ENCODE peak calls at places on chromosomes 6 and 20, in seven cellular contexts. One of them, this sample, is unnamed. For H3K4me1, the result is how much of the 10 kb centered on the place peaks cover.

GRCh38 chr6:148509789-148510581 is 167.3 kb downstream of the SASH1 start:
- DNase-seq in HCT116: no peak
- DNase-seq in GM12878: no peak
- DNase-seq in HepG2: no peak
- DNase-seq in SK-N-SH: no peak
- DNase-seq in H1: no peak
- DNase-seq in K562: no peak
- DNase-seq in this sample: no peak

GRCh38 chr20:17796096-17796563 is 96.4 kb downstream of the BANF2 start:
- DNase-seq in HCT116: no peak
- DNase-seq in H1: no peak
- DNase-seq in HepG2: peak
- DNase-seq in SK-N-SH: no peak
- DNase-seq in GM12878: no peak
- DNase-seq in K562: no peak
- DNase-seq in this sample: no peak

GRCh38 chr6:143695106-143696059 is 17.6 kb downstream of the PHACTR2 start:
- DNase-seq in K562: no peak
- DNase-seq in GM12878: no peak
- DNase-seq in HCT116: no peak
- DNase-seq in HepG2: no peak
- DNase-seq in H1: no peak
- DNase-seq in SK-N-SH: peak
- DNase-seq in this sample: no peak

GRCh38 chr6:80438728-80439127 is 332.3 kb downstream of the BCKDHB start:
- DNase-seq in SK-N-SH: no peak
- DNase-seq in H1: no peak
- DNase-seq in GM12878: no peak
- DNase-seq in K562: no peak
- DNase-seq in HCT116: peak
- DNase-seq in HepG2: no peak
- DNase-seq in this sample: no peak

GRCh38 chr20:12237772-12238171 is 320.1 kb downstream of the BTBD3 start:
- DNase-seq in GM12878: no peak
- DNase-seq in HCT116: no peak
- DNase-seq in K562: no peak
- DNase-seq in HepG2: no peak
- DNase-seq in SK-N-SH: no peak
- DNase-seq in H1: no peak
- DNase-seq in this sample: no peak

GRCh38 chr6:34027445-34027936 is 118.4 kb downstream of the GRM4 start:
- DNase-seq in SK-N-SH: peak
- DNase-seq in H1: peak
- DNase-seq in HCT116: peak
- DNase-seq in K562: peak
- DNase-seq in GM12878: no peak
- DNase-seq in HepG2: peak
- DNase-seq in this sample: no peak

GRCh38 chr20:61742097-61742805 is 323.4 kb downstream of the TAF4 start:
- DNase-seq in HCT116: no peak
- DNase-seq in H1: no peak
- DNase-seq in HepG2: no peak
- DNase-seq in GM12878: no peak
- DNase-seq in K562: no peak
- DNase-seq in SK-N-SH: no peak
- DNase-seq in this sample: no peak

GRCh38 chr6:31037692-31038091 is 27.4 kb downstream of the MUC22 start:
- DNase-seq in HepG2: no peak
- DNase-seq in K562: no peak
- DNase-seq in SK-N-SH: no peak
- DNase-seq in GM12878: no peak
- DNase-seq in H1: no peak
- DNase-seq in HCT116: no peak
- DNase-seq in this sample: no peak

GRCh38 chr6:134750669-134751068 is 199.2 kb downstream of the ALDH8A1 start:
- DNase-seq in K562: no peak
- DNase-seq in HepG2: no peak
- DNase-seq in GM12878: no peak
- DNase-seq in HCT116: no peak
- DNase-seq in SK-N-SH: no peak
- DNase-seq in H1: no peak
- DNase-seq in this sample: no peak

GRCh38 chr6:28944412-28945006 is 20.7 kb upstream of the TRIM27 start:
- DNase-seq in SK-N-SH: peak
- DNase-seq in GM12878: peak
- DNase-seq in HepG2: peak
- DNase-seq in K562: no peak
- DNase-seq in H1: peak
- DNase-seq in HCT116: no peak
- DNase-seq in this sample: peak

GRCh38 chr6:39128832-39129231 is 13.8 kb upstream of the SAYSD1 start:
- DNase-seq in K562: no peak
- DNase-seq in HCT116: no peak
- DNase-seq in SK-N-SH: no peak
- DNase-seq in HepG2: no peak
- DNase-seq in H1: no peak
- DNase-seq in GM12878: no peak
- DNase-seq in this sample: no peak

GRCh38 chr6:159042003-159042823 is 2.6 kb downstream of the TAGAP start:
- DNase-seq in HCT116: peak
- DNase-seq in K562: peak
- DNase-seq in HepG2: peak
- DNase-seq in GM12878: peak
- DNase-seq in H1: peak
- DNase-seq in SK-N-SH: peak
- DNase-seq in this sample: peak

GRCh38 chr6:161169690-161170089 is 104.2 kb downstream of the AGPAT4 start:
- DNase-seq in HCT116: no peak
- DNase-seq in SK-N-SH: peak
- DNase-seq in H1: no peak
- DNase-seq in GM12878: no peak
- DNase-seq in K562: peak
- DNase-seq in HepG2: no peak
- DNase-seq in this sample: no peak

GRCh38 chr20:46644160-46644559 is 7.1 kb downstream of the SLC13A3 start:
- DNase-seq in H1: no peak
- DNase-seq in GM12878: no peak
- DNase-seq in HCT116: no peak
- DNase-seq in K562: no peak
- DNase-seq in HepG2: no peak
- DNase-seq in SK-N-SH: no peak
- DNase-seq in this sample: no peak

GRCh38 chr6:12636336-12636735 is 80.2 kb upstream of the PHACTR1 start:
- DNase-seq in H1: no peak
- DNase-seq in SK-N-SH: no peak
- DNase-seq in GM12878: no peak
- DNase-seq in HepG2: no peak
- DNase-seq in K562: no peak
- DNase-seq in HCT116: no peak
- DNase-seq in this sample: no peak
- TF ChIP-seq SIN3A in H1: no peak
- TF ChIP-seq SIN3A in SK-N-SH: no peak
- TF ChIP-seq SIN3A in GM12878: no peak
- TF ChIP-seq SIN3A in HepG2: no peak
- TF ChIP-seq SIN3A in K562: no peak
- TF ChIP-seq SIN3A in HCT116: no peak
- TF ChIP-seq SIN3A in this sample: no peak

GRCh38 chr6:94071835-94072234 is 652.5 kb upstream of the EPHA7 start:
- DNase-seq in GM12878: no peak
- DNase-seq in HepG2: no peak
- DNase-seq in H1: no peak
- DNase-seq in K562: no peak
- DNase-seq in HCT116: no peak
- DNase-seq in SK-N-SH: no peak
- DNase-seq in this sample: no peak
- TF ChIP-seq CTCF in GM12878: peak
- TF ChIP-seq CTCF in HepG2: no peak
- TF ChIP-seq CTCF in H1: no peak
- TF ChIP-seq CTCF in K562: no peak
- TF ChIP-seq CTCF in HCT116: no peak
- TF ChIP-seq CTCF in SK-N-SH: peak
- TF ChIP-seq CTCF in this sample: peak

GRCh38 chr6:93416575-93417420 is 2.6 kb downstream of the EPHA7 start:
- DNase-seq in SK-N-SH: peak
- DNase-seq in H1: peak
- DNase-seq in K562: no peak
- DNase-seq in HCT116: no peak
- DNase-seq in HepG2: no peak
- DNase-seq in GM12878: no peak
- DNase-seq in this sample: no peak

GRCh38 chr6:93417421-93417996 is 1.9 kb downstream of the EPHA7 start:
- DNase-seq in HepG2: no peak
- DNase-seq in K562: no peak
- DNase-seq in HCT116: no peak
- DNase-seq in GM12878: no peak
- DNase-seq in SK-N-SH: peak
- DNase-seq in H1: no peak
- DNase-seq in this sample: no peak

GRCh38 chr6:93412452-93412851 is 6.9 kb downstream of the EPHA7 start:
- DNase-seq in K562: no peak
- DNase-seq in HepG2: no peak
- DNase-seq in SK-N-SH: no peak
- DNase-seq in HCT116: no peak
- DNase-seq in GM12878: no peak
- DNase-seq in H1: no peak
- DNase-seq in this sample: no peak

GRCh38 chr6:93418113-93418447 is 1.3 kb downstream of the EPHA7 start:
- DNase-seq in GM12878: no peak
- DNase-seq in SK-N-SH: no peak
- DNase-seq in HepG2: no peak
- DNase-seq in H1: no peak
- DNase-seq in K562: no peak
- DNase-seq in HCT116: no peak
- DNase-seq in this sample: no peak

GRCh38 chr6:93413190-93413589 is 6.2 kb downstream of the EPHA7 start:
- DNase-seq in HepG2: no peak
- DNase-seq in GM12878: no peak
- DNase-seq in K562: no peak
- DNase-seq in SK-N-SH: no peak
- DNase-seq in H1: no peak
- DNase-seq in HCT116: no peak
- DNase-seq in this sample: no peak
- H3K4me1 ChIP-seq in HepG2: under half
- H3K4me1 ChIP-seq in GM12878: under half
- H3K4me1 ChIP-seq in K562: under half
- H3K4me1 ChIP-seq in SK-N-SH: under half
- H3K4me1 ChIP-seq in H1: under half
- H3K4me1 ChIP-seq in HCT116: under half
- H3K4me1 ChIP-seq in this sample: under half

DNA sequence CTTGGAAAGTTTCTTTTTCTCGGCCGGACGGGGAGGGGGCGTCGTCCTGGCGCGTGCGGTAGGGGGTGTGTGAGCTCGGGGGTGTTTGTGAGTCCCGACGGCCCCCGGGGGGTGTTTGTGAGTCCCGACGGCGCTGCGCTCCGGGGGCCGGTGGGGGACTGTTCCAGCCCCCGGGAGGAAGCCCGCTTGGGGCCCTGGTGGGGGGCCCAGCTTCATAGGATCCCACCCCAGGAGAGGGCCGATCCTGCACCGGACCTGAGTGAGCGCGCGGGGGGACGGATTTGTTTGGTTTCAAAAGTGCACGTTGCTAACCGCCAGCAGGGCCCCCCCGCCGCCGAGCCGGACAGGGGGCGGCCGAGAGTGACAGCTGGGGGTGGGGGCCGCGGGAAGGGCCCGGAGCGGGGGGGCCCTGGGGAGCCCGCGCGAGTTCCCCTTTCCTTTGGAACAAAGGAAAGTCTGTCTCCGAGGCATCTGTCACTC is 441 bp downstream of the TGIF2 start:
- DNase-seq in GM12878: no peak
- DNase-seq in H1: no peak
- DNase-seq in K562: peak
- DNase-seq in HepG2: peak
- DNase-seq in HCT116: no peak
- DNase-seq in SK-N-SH: peak
- DNase-seq in this sample: no peak
- TF ChIP-seq SIN3A in GM12878: no peak
- TF ChIP-seq SIN3A in H1: no peak
- TF ChIP-seq SIN3A in K562: no peak
- TF ChIP-seq SIN3A in HepG2: no peak
- TF ChIP-seq SIN3A in HCT116: no peak
- TF ChIP-seq SIN3A in SK-N-SH: peak
- TF ChIP-seq SIN3A in this sample: no peak

GRCh38 chr6:112428477-112428876 is 81.3 kb downstream of the RFPL4B start:
- DNase-seq in GM12878: no peak
- DNase-seq in K562: no peak
- DNase-seq in SK-N-SH: no peak
- DNase-seq in HepG2: no peak
- DNase-seq in H1: no peak
- DNase-seq in HCT116: no peak
- DNase-seq in this sample: no peak

GRCh38 chr6:112431803-112432202 is 84.7 kb downstream of the RFPL4B start:
- DNase-seq in HepG2: no peak
- DNase-seq in K562: no peak
- DNase-seq in HCT116: no peak
- DNase-seq in H1: no peak
- DNase-seq in GM12878: no peak
- DNase-seq in SK-N-SH: no peak
- DNase-seq in this sample: no peak

GRCh38 chr6:112432853-112433252 is 85.7 kb downstream of the RFPL4B start:
- DNase-seq in SK-N-SH: no peak
- DNase-seq in HCT116: no peak
- DNase-seq in GM12878: no peak
- DNase-seq in K562: no peak
- DNase-seq in HepG2: no peak
- DNase-seq in H1: no peak
- DNase-seq in this sample: no peak

GRCh38 chr6:112433457-112433856 is 86.3 kb downstream of the RFPL4B start:
- DNase-seq in HepG2: no peak
- DNase-seq in K562: no peak
- DNase-seq in GM12878: no peak
- DNase-seq in SK-N-SH: no peak
- DNase-seq in HCT116: no peak
- DNase-seq in H1: no peak
- DNase-seq in this sample: no peak

DNA sequence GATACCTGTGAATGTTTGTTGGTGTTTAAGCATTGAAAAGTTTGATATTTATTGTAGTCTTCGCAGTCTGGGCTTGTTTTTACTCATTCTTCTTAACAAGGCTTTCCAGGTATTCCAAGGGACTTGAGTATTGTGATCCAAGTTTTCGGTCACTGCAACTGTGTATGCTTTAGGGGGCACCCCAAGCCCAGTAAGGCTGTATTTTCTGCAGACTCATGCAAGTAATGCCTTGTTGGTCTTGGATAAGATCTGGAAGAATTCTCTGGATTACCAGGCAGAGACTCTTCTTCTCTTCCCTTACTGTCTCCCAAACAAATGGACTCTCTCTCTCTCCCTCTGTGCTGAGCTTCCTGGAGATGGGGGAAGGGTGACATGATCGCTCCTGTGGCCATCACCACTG is 82.1 kb downstream of the RFPL4B start:
- DNase-seq in K562: no peak
- DNase-seq in HCT116: no peak
- DNase-seq in SK-N-SH: no peak
- DNase-seq in GM12878: no peak
- DNase-seq in HepG2: no peak
- DNase-seq in H1: no peak
- DNase-seq in this sample: no peak
- TF ChIP-seq CTCF in K562: no peak
- TF ChIP-seq CTCF in HCT116: no peak
- TF ChIP-seq CTCF in SK-N-SH: peak
- TF ChIP-seq CTCF in GM12878: no peak
- TF ChIP-seq CTCF in HepG2: peak
- TF ChIP-seq CTCF in H1: no peak
- TF ChIP-seq CTCF in this sample: peak